ENCODE peak calls at places on chromosomes 5 and 9, in four cellular contexts. B is H1, N is IMR-90, Z is H9. R is an unnamed sample.

GRCh38 chr9:129995409-129996160 is 47.4 kb downstream of the FNBP1 start:
- DNase-seq in B (no peak), N (peak; percentile 54), Z (no peak), R (no peak)

GRCh38 chr5:67581203-67581602 is 384.6 kb upstream of the CD180 start:
- DNase-seq in B (no peak), N (no peak), Z (no peak), R (no peak)

GRCh38 chr5:141491323-141492167 is 2.7 kb downstream of the PCDHGC5 start:
- DNase-seq in B (no peak), N (no peak), Z (no peak), R (no peak)

GRCh38 chr5:68169898-68170297 is 45.7 kb upstream of the PIK3R1 start:
- DNase-seq in B (no peak), N (no peak), Z (no peak), R (peak; percentile 33)

GRCh38 chr9:21660976-21661375 is 141.5 kb upstream of the MTAP start:
- DNase-seq in B (no peak), N (no peak), Z (no peak), R (no peak)

GRCh38 chr5:40367260-40367659 is 312.5 kb upstream of the PTGER4 start:
- DNase-seq in B (no peak), N (peak; percentile 13), Z (no peak), R (no peak)

GRCh38 chr9:133304477-133305377 is 29.7 kb upstream of the ABO start:
- DNase-seq in B (no peak), N (no peak), Z (no peak), R (no peak)

GRCh38 chr5:39775458-39776365 is 350.9 kb upstream of the DAB2 start:
- DNase-seq in B (no peak), N (peak; percentile 92), Z (no peak), R (peak; percentile 29)

GRCh38 chr5:61637566-61637965 is 305.5 kb downstream of the ZSWIM6 start:
- DNase-seq in B (no peak), N (no peak), Z (peak; percentile 43), R (peak; percentile 85)

GRCh38 chr5:79448336-79448735 is 65.6 kb downstream of the HOMER1 start:
- DNase-seq in B (no peak), N (peak; percentile 73), Z (no peak), R (peak; percentile 42)

GRCh38 chr9:16266648-16267276 is 603.7 kb downstream of the BNC2 start:
- DNase-seq in B (peak; percentile 86), N (no peak), Z (peak; percentile 65), R (peak; percentile 63)

GRCh38 chr5:178453224-178453623 is 137.0 kb downstream of the COL23A1 start:
- DNase-seq in B (no peak), N (peak; percentile 41), Z (no peak), R (no peak)

GRCh38 chr5:65034029-65034781 is 265.5 kb downstream of the CWC27 start:
- DNase-seq in B (no peak), N (no peak), Z (no peak), R (no peak)

GRCh38 chr5:121833631-121834420 is 17.9 kb upstream of the FTMT start:
- DNase-seq in B (no peak), N (no peak), Z (no peak), R (no peak)

GRCh38 chr5:141743652-141744333 is 61.8 kb upstream of the ARAP3 start:
- DNase-seq in B (no peak), N (no peak), Z (no peak), R (peak; percentile 24)

GRCh38 chr5:23583081-23583480 is 75.7 kb downstream of the PRDM9 start:
- DNase-seq in B (no peak), N (no peak), Z (no peak), R (no peak)

GRCh38 chr5:57177479-57178156 is 3.8 kb downstream of the GPBP1 start:
- DNase-seq in B (no peak), N (no peak), Z (no peak), R (no peak)

GRCh38 chr5:179163236-179164155 is 103.3 kb downstream of the ZNF354C start:
- DNase-seq in B (peak; percentile 35), N (no peak), Z (peak; percentile 8), R (no peak)

GRCh38 chr5:72512179-72512860 is 5.1 kb upstream of the ZNF366 start:
- DNase-seq in B (no peak), N (no peak), Z (no peak), R (no peak)

GRCh38 chr5:1184163-1184470 is 17.3 kb upstream of the SLC6A19 start:
- DNase-seq in B (no peak), N (no peak), Z (no peak), R (no peak)

GRCh38 chr5:1181451-1182359 is 19.7 kb upstream of the SLC6A19 start:
- DNase-seq in B (no peak), N (no peak), Z (no peak), R (no peak)

GRCh38 chr5:1183424-1184162 is 17.8 kb upstream of the SLC6A19 start:
- DNase-seq in B (no peak), N (no peak), Z (no peak), R (no peak)

GRCh38 chr5:1182360-1182632 is 19.1 kb upstream of the SLC6A19 start:
- DNase-seq in B (no peak), N (no peak), Z (no peak), R (no peak)

GRCh38 chr5:1182633-1183423 is 18.6 kb upstream of the SLC6A19 start:
- DNase-seq in B (no peak), N (no peak), Z (no peak), R (no peak)
- H2BK5ac ChIP-seq in B (no peak overlapping the region), N (no peak overlapping the region), Z (no peak overlapping the region), R (no peak overlapping the region)

GRCh38 chr5:132392978-132393825 is 23.7 kb downstream of the SLC22A5 start:
- DNase-seq in B (no peak), N (no peak), Z (no peak), R (no peak)
- H4K5ac ChIP-seq in B (no peak overlapping the region), N (no peak overlapping the region), Z (no peak overlapping the region), R (no peak overlapping the region)

DNA sequence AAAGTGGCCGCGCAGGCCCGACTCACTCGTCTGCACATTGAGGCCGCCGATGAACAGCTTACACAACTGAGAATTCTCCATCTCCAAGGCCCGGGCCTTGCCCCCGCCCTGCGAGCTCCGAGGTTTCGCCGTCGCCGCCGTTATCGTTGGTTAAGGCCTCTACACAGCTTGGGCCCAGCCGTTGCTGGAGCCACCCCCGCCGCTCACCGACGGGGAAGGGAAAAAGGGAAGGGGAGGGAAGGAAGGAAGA is 252 bp downstream of the HNRNPA0 start:
- DNase-seq in B (no peak), N (no peak), Z (no peak), R (no peak)
- H2BK5ac ChIP-seq in B (peak overlapping the region; percentile 100), N (peak overlapping the region; percentile 77), Z (peak overlapping the region; percentile 24), R (peak overlapping the region; percentile 94)

DNA sequence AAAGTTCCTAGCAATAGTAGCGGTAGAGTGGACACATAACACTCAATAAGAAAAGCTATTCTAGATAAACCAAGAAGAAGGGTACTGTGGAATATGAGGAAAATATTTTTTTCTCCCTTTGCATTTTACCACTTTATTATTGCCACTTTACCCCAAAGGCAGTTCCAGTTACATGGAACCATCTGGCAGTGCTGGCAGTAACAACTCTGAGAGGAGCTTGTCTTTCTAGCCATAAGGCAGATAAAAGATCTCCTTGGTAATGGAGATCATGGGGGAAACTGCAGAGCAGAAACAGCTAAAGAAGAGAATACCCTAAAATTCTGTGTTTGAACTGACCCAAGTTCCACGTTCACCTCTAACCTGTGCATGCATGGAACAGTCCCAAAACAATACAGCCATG is 38.5 kb downstream of the UBTD2 start:
- DNase-seq in B (no peak), N (no peak), Z (no peak), R (no peak)
- H4K5ac ChIP-seq in B (no peak overlapping the region), N (no peak overlapping the region), Z (no peak overlapping the region), R (no peak overlapping the region)

GRCh38 chr9:121813811-121814210 is 162.4 kb downstream of the DAB2IP start:
- DNase-seq in B (no peak), N (no peak), Z (no peak), R (no peak)
- H2BK5ac ChIP-seq in B (no peak overlapping the region), N (no peak overlapping the region), Z (no peak overlapping the region), R (no peak overlapping the region)